ENCODE peak calls at places on chromosome 22, in seven cellular contexts. G is hepatocyte, C is K562, T is H1, H is GM23248, O is fibroblast of lung, X is HepG2. P is an unnamed sample.

GRCh38 chr22:22942511-22943329 is 55.1 kb downstream of the IGLL5 start:
- DNase-seq in G (peak; percentile 84), X (peak; percentile 44), O (peak; percentile 33), T (no peak), C (peak; percentile 99), H (peak; percentile 66), P (peak; percentile 39)

GRCh38 chr22:35315855-35316745 is 16.4 kb downstream of the TOM1 start:
- DNase-seq in T (no peak), O (no peak), G (no peak), X (no peak), C (no peak), H (no peak), P (no peak)

GRCh38 chr22:46052801-46053562 is 76.0 kb upstream of the WNT7B start:
- DNase-seq in G (no peak), H (peak; percentile 77), O (peak; percentile 51), T (no peak), C (no peak), X (no peak), P (no peak)

GRCh38 chr22:31538815-31539214 is 42.5 kb downstream of the SFI1 start:
- DNase-seq in O (no peak), H (no peak), X (no peak), T (no peak), C (no peak), G (no peak), P (no peak)

GRCh38 chr22:36544107-36544620 is 15.2 kb upstream of the EIF3D start:
- DNase-seq in X (no peak), T (no peak), H (peak; percentile 95), O (peak; percentile 70), G (no peak), C (peak; percentile 27), P (no peak)

GRCh38 chr22:23225724-23226496 is 45.6 kb downstream of the BCR start:
- DNase-seq in X (no peak), O (peak; percentile 59), T (no peak), G (no peak), C (no peak), H (peak; percentile 89), P (no peak)

GRCh38 chr22:35431483-35432205 is 31.7 kb downstream of the MCM5 start:
- DNase-seq in C (no peak), O (no peak), H (peak; percentile 16), G (no peak), T (no peak), X (no peak), P (no peak)

GRCh38 chr22:40218723-40219294 is 41.1 kb downstream of the TNRC6B start:
- DNase-seq in H (no peak), O (peak; percentile 17), X (peak; percentile 78), C (no peak), G (peak; percentile 46), T (no peak), P (no peak)

GRCh38 chr22:41526802-41527799 is 17.2 kb downstream of the POLR3H start:
- DNase-seq in T (no peak), C (peak; percentile 61), G (peak; percentile 48), X (no peak), O (no peak), H (peak; percentile 60), P (no peak)

GRCh38 chr22:24189249-24190158 is 8.2 kb downstream of the SUSD2 start:
- DNase-seq in C (peak; percentile 56), H (peak; percentile 80), G (peak; percentile 80), T (peak; percentile 46), O (peak; percentile 38), X (peak; percentile 52), P (no peak)

GRCh38 chr22:35961480-35961902 is 67.1 kb downstream of the RBFOX2 start:
- DNase-seq in O (peak; percentile 94), T (peak; percentile 47), X (no peak), G (peak; percentile 57), C (no peak), H (peak; percentile 68), P (no peak)

GRCh38 chr22:40094449-40094848 is 83.3 kb upstream of the TNRC6B start:
- DNase-seq in C (no peak), X (no peak), T (no peak), H (peak; percentile 15), G (no peak), O (no peak), P (no peak)

GRCh38 chr22:40024201-40025061 is 29.7 kb downstream of the FAM83F start:
- DNase-seq in O (peak; percentile 53), C (peak; percentile 84), X (peak; percentile 54), T (no peak), G (peak; percentile 87), H (peak; percentile 86), P (no peak)

DNA sequence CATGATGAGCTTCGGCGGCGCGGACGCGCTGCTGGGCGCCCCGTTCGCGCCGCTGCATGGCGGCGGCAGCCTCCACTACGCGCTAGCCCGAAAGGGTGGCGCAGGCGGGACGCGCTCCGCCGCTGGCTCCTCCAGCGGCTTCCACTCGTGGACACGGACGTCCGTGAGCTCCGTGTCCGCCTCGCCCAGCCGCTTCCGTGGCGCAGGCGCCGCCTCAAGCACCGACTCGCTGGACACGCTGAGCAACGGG is 169 bp downstream of the NEFH start:
- DNase-seq in C (no peak), T (no peak), G (no peak), O (no peak), H (no peak), X (no peak), P (no peak)
- TF ChIP-seq EZH2 in C (no peak), T (peak; percentile 84), G (peak; percentile 96), O (no peak), H (peak; percentile 8), X (no peak), P (peak; percentile 40)

GRCh38 chr22:42648368-42649260 is 578 bp downstream of the CYB5R3 start:
- DNase-seq in X (peak; percentile 82), O (peak; percentile 65), T (no peak), C (peak; percentile 56), G (peak; percentile 79), H (peak; percentile 80), P (no peak)
- H3K4me3 ChIP-seq in X (peak overlapping the region; percentile 100), O (peak overlapping the region; percentile 81), T (peak overlapping the region; percentile 92), C (peak overlapping the region; percentile 93), G (peak overlapping the region; percentile 99), H (peak overlapping the region; percentile 99), P (peak overlapping the region; percentile 92)

DNA sequence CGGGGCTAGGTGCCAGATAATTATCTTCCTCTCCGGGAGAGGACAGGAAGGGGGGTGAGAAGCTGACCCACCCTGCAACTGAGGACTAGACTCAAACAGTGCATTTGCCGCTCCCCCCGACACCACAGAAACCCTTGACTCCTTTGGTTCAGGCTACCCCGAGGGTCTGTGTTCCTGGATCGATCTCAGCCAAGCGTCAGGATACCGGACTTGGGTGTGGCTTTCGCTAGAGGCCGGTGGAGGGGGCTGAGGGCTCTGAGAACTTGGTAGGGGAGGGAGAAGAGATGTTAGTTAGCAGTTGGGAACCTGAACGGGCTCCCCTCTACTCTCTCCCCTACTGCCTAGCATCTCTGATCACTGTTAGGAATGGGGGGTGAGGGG is 840 bp downstream of the SEZ6L start:
- DNase-seq in C (no peak), T (no peak), O (no peak), X (no peak), H (no peak), G (no peak), P (no peak)
- TF ChIP-seq EZH2 in C (no peak), T (peak; percentile 60), O (peak; percentile 12), X (peak; percentile 43), H (peak; percentile 80), G (peak; percentile 32), P (no peak)

GRCh38 chr22:49481651-49482399 is 345.8 kb downstream of the BRD1 start:
- DNase-seq in G (peak; percentile 49), C (no peak), T (no peak), X (no peak), O (no peak), H (no peak), P (no peak)

GRCh38 chr22:49479566-49479965 is 348.1 kb downstream of the BRD1 start:
- DNase-seq in G (no peak), H (no peak), O (no peak), T (no peak), C (no peak), X (no peak), P (no peak)

GRCh38 chr22:49482811-49483210 is 344.9 kb downstream of the BRD1 start:
- DNase-seq in X (no peak), T (no peak), G (no peak), C (no peak), H (no peak), O (no peak), P (no peak)

GRCh38 chr22:49480340-49480739 is 347.3 kb downstream of the BRD1 start:
- DNase-seq in X (no peak), H (no peak), T (no peak), G (no peak), O (no peak), C (no peak), P (no peak)

GRCh38 chr22:49480896-49481650 is 346.6 kb downstream of the BRD1 start:
- DNase-seq in X (no peak), C (peak; percentile 49), T (no peak), O (no peak), G (no peak), H (no peak), P (no peak)
- H3K4me3 ChIP-seq in X (no peak overlapping the region), C (no peak overlapping the region), T (no peak overlapping the region), O (no peak overlapping the region), G (no peak overlapping the region), H (no peak overlapping the region), P (peak overlapping the region; percentile 61)

DNA sequence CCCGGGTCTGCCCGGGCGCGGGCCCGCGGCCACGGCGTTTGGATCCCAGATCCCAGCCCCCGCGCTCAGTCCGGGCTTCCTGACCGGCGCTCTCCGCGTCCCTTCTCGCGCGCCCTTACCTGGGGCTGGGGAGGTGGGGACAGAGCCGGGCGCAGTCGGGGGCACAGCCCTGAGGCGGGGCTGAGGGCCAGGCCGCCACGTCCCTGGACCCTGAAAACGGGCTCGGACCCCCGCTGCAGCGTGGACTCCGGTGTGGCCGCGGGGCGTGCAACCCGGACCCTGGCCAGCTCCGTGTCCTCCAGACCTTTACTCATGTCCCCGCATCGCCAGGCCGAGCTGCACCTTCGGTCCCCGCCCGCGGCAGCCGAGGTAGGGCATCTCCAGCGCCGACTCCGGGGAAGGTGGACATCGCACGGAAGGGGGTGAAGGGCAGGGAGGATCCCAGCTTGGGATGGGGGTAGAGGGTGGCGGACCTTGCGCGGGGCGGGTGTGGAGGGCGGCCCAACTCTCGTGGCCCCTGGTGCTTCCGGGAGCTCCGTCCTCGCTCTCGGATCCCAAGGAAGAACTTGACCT is 9.9 kb upstream of the AIFM3 start:
- DNase-seq in X (no peak), C (no peak), T (no peak), H (peak; percentile 67), G (peak; percentile 61), O (peak; percentile 9), P (no peak)
- TF ChIP-seq EZH2 in X (no peak), C (no peak), T (no peak), H (no peak), G (peak; percentile 28), O (no peak), P (no peak)

DNA sequence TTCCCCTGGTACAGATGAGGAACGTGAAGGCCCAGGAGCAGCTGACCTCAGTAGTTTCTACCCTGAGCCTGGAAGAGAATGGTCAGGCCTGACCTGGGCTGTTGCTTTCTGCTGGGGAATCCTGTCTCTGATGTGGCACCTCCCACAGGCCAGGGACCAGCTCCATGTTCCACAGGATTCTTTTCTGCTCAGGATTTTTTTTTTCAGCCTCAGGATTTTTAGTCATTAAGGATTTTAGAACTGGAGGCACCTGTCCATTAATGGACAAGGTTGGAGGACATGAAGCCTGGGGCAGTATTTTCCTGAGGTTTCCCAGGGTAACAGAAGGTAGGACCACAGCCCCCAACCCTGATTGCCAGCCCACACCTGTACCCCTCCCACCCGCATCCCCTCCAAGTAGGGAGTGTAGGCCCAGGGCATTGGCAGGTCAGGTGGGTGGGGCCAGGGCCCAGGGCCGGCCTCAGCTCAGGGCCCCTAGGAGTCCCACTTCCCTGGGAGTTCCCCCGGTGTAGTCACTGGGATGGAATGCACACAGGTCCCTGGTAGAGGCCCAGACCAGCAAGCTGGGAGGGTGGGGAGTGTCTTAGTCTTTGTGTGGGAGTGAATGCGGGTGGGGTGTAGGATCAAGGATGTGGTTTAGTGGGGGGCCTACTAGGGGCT is 16.1 kb downstream of the BIK start:
- DNase-seq in C (peak; percentile 21), X (peak; percentile 65), H (peak; percentile 83), T (no peak), O (peak; percentile 85), G (peak; percentile 88), P (no peak)
- H3K4me3 ChIP-seq in C (no peak overlapping the region), X (peak overlapping the region; percentile 57), H (no peak overlapping the region), T (no peak overlapping the region), O (no peak overlapping the region), G (no peak overlapping the region), P (no peak overlapping the region)

P was measured in SK-N-MC.